ENCODE peak calls at places on chromosomes 4 and X, in five cellular contexts. O is HepG2, P is HEK293T, M is GM12878, V is H1. Y is an unnamed sample.

GRCh38 chr4:165331316-165331715 is 3.8 kb downstream of the MSMO1 start:
- DNase-seq in O (no peak), P (no peak), M (no peak), V (no peak), Y (no peak)

GRCh38 chr4:14069871-14070270 is 442.3 kb upstream of the BOD1L1 start:
- DNase-seq in O (no peak), P (no peak), M (no peak), V (no peak), Y (no peak)

GRCh38 chr4:114780205-114780604 is 181.6 kb downstream of the UGT8 start:
- DNase-seq in O (peak), P (peak), M (no peak), V (no peak), Y (peak)

GRCh38 chrX:56564182-56564885 is 907 bp downstream of the UBQLN2 start:
- DNase-seq in O (peak), P (no peak), M (no peak), V (peak), Y (no peak)

GRCh38 chrX:136752796-136753195 is 27.9 kb downstream of the ARHGEF6 start:
- DNase-seq in O (no peak), P (no peak), M (no peak), V (no peak), Y (no peak)

GRCh38 chr4:165991325-165992180 is 118.5 kb downstream of the TLL1 start:
- DNase-seq in O (no peak), P (no peak), M (no peak), V (no peak), Y (no peak)

GRCh38 chr4:56863441-56864129 is 42.1 kb upstream of the SPINK2 start:
- DNase-seq in O (no peak), P (no peak), M (no peak), V (no peak), Y (no peak)

GRCh38 chrX:149830192-149830873 is 48.6 kb downstream of the MAGEA9 start:
- DNase-seq in O (no peak), P (no peak), M (peak), V (peak), Y (peak)

GRCh38 chrX:42119076-42119475 is 195.7 kb upstream of the CASK start:
- DNase-seq in O (peak), P (no peak), M (no peak), V (no peak), Y (no peak)

GRCh38 chrX:44996282-44996681 is 123.3 kb downstream of the KDM6A start:
- DNase-seq in O (no peak), P (no peak), M (no peak), V (no peak), Y (no peak)

GRCh38 chrX:45505214-45505613 is 304.5 kb upstream of the DIPK2B start:
- DNase-seq in O (no peak), P (no peak), M (no peak), V (no peak), Y (no peak)

GRCh38 chrX:69988955-69989394 is 60.8 kb downstream of the AWAT2 start:
- DNase-seq in O (no peak), P (no peak), M (no peak), V (no peak), Y (no peak)

GRCh38 chr4:48766393-48766792 is 13.7 kb downstream of the FRYL start:
- DNase-seq in O (no peak), P (no peak), M (no peak), V (no peak), Y (no peak)

GRCh38 chr4:56704074-56704473 is 23.0 kb upstream of the HOPX start:
- DNase-seq in O (no peak), P (no peak), M (no peak), V (no peak), Y (no peak)

GRCh38 chr4:174332741-174333493 is 49.2 kb downstream of the CEP44 start:
- DNase-seq in O (no peak), P (no peak), M (no peak), V (no peak), Y (no peak)

GRCh38 chrX:136710324-136710951 is 62.5 kb downstream of the CD40LG start:
- DNase-seq in O (no peak), P (no peak), M (no peak), V (no peak), Y (no peak)

GRCh38 chrX:119606508-119607389 is 525 bp upstream of the NKRF start:
- DNase-seq in O (no peak), P (no peak), M (no peak), V (no peak), Y (no peak)

GRCh38 chrX:119605739-119606507 is at the start of gene NKRF:
- DNase-seq in O (peak), P (peak), M (peak), V (peak), Y (peak)

GRCh38 chrX:119604778-119605177 is 1.4 kb downstream of the NKRF start:
- DNase-seq in O (no peak), P (no peak), M (no peak), V (no peak), Y (no peak)

GRCh38 chrX:119602701-119603255 is 3.4 kb downstream of the NKRF start:
- DNase-seq in O (no peak), P (no peak), M (no peak), V (no peak), Y (no peak)

GRCh38 chrX:119605398-119605738 is 856 bp downstream of the NKRF start:
- DNase-seq in O (peak), P (peak), M (no peak), V (peak), Y (no peak)
- TF ChIP-seq SUZ12 in O (no peak), P (no peak), M (no peak), V (no peak), Y (no peak)

DNA sequence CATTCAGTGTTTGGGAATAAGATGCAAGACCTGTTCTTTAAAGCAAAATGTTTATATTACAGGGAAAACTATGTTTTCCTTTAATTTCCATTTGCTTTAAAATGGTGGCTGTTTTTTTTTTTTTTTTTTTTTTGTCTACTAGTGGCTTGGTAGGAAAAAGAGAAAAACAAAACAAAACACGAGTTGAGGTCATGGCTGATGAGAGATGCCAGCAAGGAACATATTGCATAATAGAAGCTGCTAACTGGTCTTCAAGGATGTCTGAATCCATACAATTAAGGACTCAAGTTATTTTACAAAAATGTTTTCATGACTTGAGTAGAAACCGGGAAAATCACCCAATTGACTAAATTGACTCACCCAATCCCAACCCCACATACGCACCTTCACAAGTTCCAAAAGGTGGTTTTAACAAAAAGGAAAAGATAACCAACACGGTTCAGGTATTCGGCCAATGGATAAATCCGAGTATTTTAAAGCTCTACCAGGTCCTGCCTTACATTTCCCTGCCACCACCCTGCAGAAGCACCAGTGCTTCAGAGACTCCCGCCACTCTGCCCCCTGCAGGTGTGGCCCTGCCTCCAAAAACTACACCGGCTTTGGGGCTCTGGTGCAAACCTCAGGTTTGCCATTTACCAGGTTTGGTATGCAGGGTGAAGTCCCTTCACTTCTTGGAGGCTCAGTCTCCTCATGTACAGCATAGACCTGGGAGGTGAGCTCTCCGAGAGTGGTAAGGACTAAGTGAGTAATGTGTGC is 27.1 kb downstream of the PIR start:
- DNase-seq in O (no peak), P (no peak), M (no peak), V (peak), Y (no peak)
- TF ChIP-seq SUZ12 in O (no peak), P (no peak), M (no peak), V (no peak), Y (no peak)

DNA sequence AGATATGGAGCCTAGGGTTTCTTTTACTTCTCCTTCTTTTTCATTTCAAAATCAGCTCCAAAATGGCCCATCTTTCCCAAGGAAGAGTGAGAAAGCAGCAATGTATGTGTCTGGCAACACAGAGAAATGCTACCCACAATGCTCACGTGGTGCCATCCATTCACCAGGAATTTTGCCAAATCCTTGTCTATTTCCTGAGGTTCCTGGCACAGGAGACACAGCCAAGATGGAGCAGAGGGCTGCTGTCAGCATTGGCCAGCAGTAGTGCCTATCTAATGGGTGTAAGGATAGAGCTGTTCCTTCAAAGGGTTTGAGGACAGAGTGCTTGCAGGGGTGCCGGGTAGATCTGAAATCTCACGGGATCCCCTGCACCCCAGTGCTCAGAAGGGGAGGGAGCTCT is 231.4 kb downstream of the MAML3 start:
- DNase-seq in O (no peak), P (no peak), M (no peak), V (no peak), Y (no peak)
- TF ChIP-seq SUZ12 in O (no peak), P (no peak), M (no peak), V (no peak), Y (no peak)

GRCh38 chr4:150591284-150591874 is 9.4 kb downstream of the MAB21L2 start:
- DNase-seq in O (peak), P (peak), M (no peak), V (peak), Y (no peak)
- TF ChIP-seq SUZ12 in O (no peak), P (no peak), M (no peak), V (no peak), Y (no peak)

GRCh38 chr4:16794816-16795445 is 103.5 kb downstream of the LDB2 start:
- DNase-seq in O (peak), P (peak), M (no peak), V (peak), Y (peak)
- TF ChIP-seq SUZ12 in O (no peak), P (no peak), M (no peak), V (no peak), Y (no peak)

DNA sequence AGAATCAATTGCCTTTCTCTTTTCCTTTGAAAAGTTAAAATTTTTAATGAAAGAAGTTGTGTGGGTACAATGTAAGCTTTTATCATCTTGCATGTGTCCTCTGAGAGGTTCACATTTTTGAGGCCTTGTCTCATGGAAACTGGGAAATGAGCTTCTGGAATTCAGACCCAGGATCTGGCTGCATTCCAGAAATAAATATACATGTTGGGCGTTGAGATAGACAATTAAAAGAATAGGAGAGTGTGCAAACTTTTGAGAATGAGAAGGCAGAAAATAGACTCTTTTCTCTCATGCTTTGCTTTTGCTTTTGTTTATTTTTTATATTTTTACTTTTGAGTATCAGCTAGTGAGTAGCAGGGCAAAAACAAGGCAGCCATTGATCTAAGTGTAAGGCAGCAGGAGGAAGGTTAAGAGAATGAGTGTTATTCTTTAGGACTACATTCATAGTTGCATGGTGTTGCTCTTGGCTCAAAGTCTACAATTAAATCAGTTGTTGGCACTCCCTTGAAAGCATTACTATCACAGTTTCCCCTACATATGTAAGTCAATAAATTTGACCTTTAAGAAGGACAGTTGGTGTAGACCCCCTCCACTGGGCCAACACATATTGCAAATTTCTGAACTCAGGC is 12.4 kb downstream of the SHROOM3 start:
- DNase-seq in O (no peak), P (no peak), M (no peak), V (no peak), Y (no peak)
- TF ChIP-seq SUZ12 in O (no peak), P (no peak), M (no peak), V (no peak), Y (no peak)

Y was measured in NT2/D1.